ENCODE peak calls at places on chromosomes 16 and 17, in nine cellular contexts. F, Q, E, H, T, C, W, G and N are unnamed samples.

GRCh38 chr17:13027246-13027645 is 9.4 kb upstream of the ELAC2 start:
- DNase-seq in G (no peak), F (peak), T (no peak), Q (peak), C (no peak), H (no peak), E (no peak), W (no peak), N (no peak)

GRCh38 chr17:44575408-44575807 is 18.1 kb downstream of the FZD2 start:
- DNase-seq in Q (no peak), W (no peak), F (no peak), C (no peak), T (no peak), G (no peak), H (no peak), E (no peak), N (no peak)

GRCh38 chr16:86033016-86033474 is 134.1 kb downstream of the IRF8 start:
- DNase-seq in C (no peak), W (no peak), F (peak), E (no peak), T (no peak), H (no peak), Q (no peak), G (no peak), N (no peak)

GRCh38 chr17:15469260-15469659 is 1.8 kb upstream of the CDRT4 start:
- DNase-seq in Q (no peak), W (no peak), C (no peak), H (peak), T (peak), E (no peak), G (no peak), F (peak), N (no peak)

GRCh38 chr16:55502801-55503366 is 6.0 kb upstream of the LPCAT2 start:
- DNase-seq in Q (peak), G (no peak), C (no peak), F (peak), E (no peak), T (peak), H (peak), W (no peak), N (no peak)

GRCh38 chr17:13102477-13102876 is 84.7 kb upstream of the ELAC2 start:
- DNase-seq in T (no peak), G (no peak), C (no peak), H (no peak), Q (no peak), W (no peak), F (no peak), E (no peak), N (no peak)

GRCh38 chr17:31394544-31394943 is 3.1 kb downstream of the RAB11FIP4 start:
- DNase-seq in W (peak), E (peak), H (peak), Q (peak), C (no peak), T (peak), G (peak), F (peak), N (no peak)

GRCh38 chr17:79046501-79047280 is 22.7 kb downstream of the C1QTNF1 start:
- DNase-seq in C (no peak), T (peak), Q (peak), G (no peak), F (no peak), W (no peak), H (no peak), E (no peak), N (no peak)

GRCh38 chr16:51825740-51826139 is 674.7 kb upstream of the SALL1 start:
- DNase-seq in T (no peak), Q (no peak), H (no peak), F (peak), C (no peak), G (no peak), E (no peak), W (no peak), N (no peak)

GRCh38 chr17:77800832-77801231 is 157.7 kb upstream of the TNRC6C start:
- DNase-seq in C (no peak), G (no peak), W (no peak), E (no peak), T (no peak), H (no peak), F (no peak), Q (no peak), N (no peak)

GRCh38 chr17:38606646-38607611 is 1.2 kb upstream of the SRCIN1 start:
- DNase-seq in W (no peak), Q (no peak), T (peak), E (no peak), F (no peak), C (no peak), G (no peak), H (no peak), N (no peak)

GRCh38 chr17:44279586-44280344 is 11.8 kb upstream of the SLC4A1 start:
- DNase-seq in C (no peak), H (peak), G (no peak), W (no peak), T (peak), F (peak), E (peak), Q (peak), N (no peak)

GRCh38 chr17:82418001-82418986 is at the start of the genes HEXD and OGFOD3:
- DNase-seq in C (peak), H (peak), F (peak), E (peak), W (peak), T (peak), G (peak), Q (peak), N (peak)

GRCh38 chr16:4506450-4506849 is 30.3 kb downstream of the HMOX2 start:
- DNase-seq in W (no peak), T (no peak), Q (peak), C (peak), G (peak), H (peak), E (peak), F (peak), N (peak)

GRCh38 chr16:4407543-4408322 is 8.7 kb downstream of the CORO7 start:
- DNase-seq in H (peak), F (no peak), Q (peak), W (no peak), C (no peak), T (peak), E (no peak), G (no peak), N (no peak)

GRCh38 chr17:49528966-49529365 is 33.9 kb downstream of the NGFR start:
- DNase-seq in F (no peak), G (peak), C (no peak), H (no peak), Q (no peak), E (no peak), T (no peak), W (no peak), N (no peak)

GRCh38 chr16:177394-177822 is 928 bp downstream of the HBA1 start:
- DNase-seq in Q (peak), E (no peak), G (no peak), H (no peak), W (no peak), C (no peak), T (no peak), F (no peak), N (no peak)

GRCh38 chr16:27449434-27450188 is 47.6 kb downstream of the IL21R start:
- DNase-seq in C (peak), H (peak), G (peak), E (peak), T (no peak), Q (no peak), F (no peak), W (peak), N (peak)

GRCh38 chr16:24834459-24835335 is 11.1 kb upstream of the SLC5A11 start:
- DNase-seq in F (peak), G (no peak), C (no peak), W (no peak), H (peak), T (no peak), E (peak), Q (peak), N (no peak)

GRCh38 chr17:75691371-75692290 is 24.5 kb downstream of the SAP30BP start:
- DNase-seq in G (no peak), H (peak), W (peak), F (peak), E (peak), C (no peak), Q (peak), T (no peak), N (no peak)

GRCh38 chr16:75794426-75794825 is 68.1 kb upstream of the CPHXL start:
- DNase-seq in Q (no peak), G (no peak), E (no peak), C (no peak), W (no peak), H (no peak), F (no peak), T (no peak), N (no peak)

GRCh38 chr16:75256871-75257343 is 5.5 kb upstream of the BCAR1 start:
- DNase-seq in H (peak), G (no peak), W (no peak), T (peak), E (no peak), Q (no peak), F (no peak), C (no peak), N (no peak)

GRCh38 chr16:57781741-57782606 is 20.3 kb downstream of the KIFC3 start:
- DNase-seq in H (peak), W (no peak), C (no peak), T (no peak), Q (peak), E (no peak), G (no peak), F (peak), N (no peak)

GRCh38 chr16:30444231-30445148 is 1.2 kb downstream of the SEPHS2 start:
- DNase-seq in H (no peak), W (no peak), E (no peak), Q (no peak), G (no peak), F (no peak), C (no peak), T (peak), N (no peak)

GRCh38 chr16:11688520-11688886 is 20.2 kb downstream of the SNN start:
- DNase-seq in G (no peak), T (no peak), Q (no peak), H (no peak), W (no peak), C (no peak), F (no peak), E (no peak), N (no peak)

GRCh38 chr17:75457047-75457654 is 716 bp downstream of the TMEM94 start:
- DNase-seq in G (no peak), Q (peak), H (peak), W (no peak), E (peak), T (peak), C (no peak), F (no peak), N (peak)

GRCh38 chr16:51834131-51834530 is 683.1 kb upstream of the SALL1 start:
- DNase-seq in F (peak), C (no peak), W (no peak), Q (no peak), G (no peak), T (no peak), H (no peak), E (no peak), N (no peak)

GRCh38 chr16:67428146-67428731 is 2.7 kb upstream of the HSD11B2 start:
- DNase-seq in T (peak), G (peak), E (peak), Q (peak), H (peak), C (no peak), F (peak), W (peak), N (peak)

GRCh38 chr17:3968017-3968416 is 3.8 kb upstream of the ATP2A3 start:
- DNase-seq in F (no peak), E (no peak), Q (no peak), G (no peak), W (no peak), T (no peak), C (no peak), H (no peak), N (no peak)

GRCh38 chr16:66379571-66379941 is 13.1 kb downstream of the CDH5 start:
- DNase-seq in E (no peak), H (no peak), W (no peak), Q (no peak), F (no peak), T (no peak), C (no peak), G (no peak), N (no peak)

GRCh38 chr17:33125552-33125950 is 133.9 kb downstream of the SPACA3 start:
- DNase-seq in F (no peak), Q (no peak), H (no peak), C (no peak), E (no peak), T (no peak), W (no peak), G (no peak), N (no peak)

GRCh38 chr16:73064227-73064995 is 16.5 kb upstream of the ZFHX3 start:
- DNase-seq in Q (peak), E (no peak), G (peak), F (peak), T (peak), C (no peak), W (no peak), H (peak), N (no peak)